ENCODE peak calls at places on chromosomes 6 and 20, in five cellular contexts. One of them, this sample, is unnamed.

GRCh38 chr6:71412559-71412958 is 123.9 kb downstream of the OGFRL1 start:
- DNase-seq in smooth muscle cell of the brain vasculature: no peak
- DNase-seq in stimulated activated CD4-positive, alpha-beta T cell treated with anti-CD3 and anti-CD28 coated beads, Interleukin-1b, Interleukin-23, amount 100 ng/mL, for 1 hour: no peak
- DNase-seq in left ventricle myocardium inferior: no peak
- DNase-seq in activated naive CD8-positive, alpha-beta T cell treated with anti-CD3 and anti-CD28 coated beads, Interleukin-2, amount 50 U/mL, for 24 hours: no peak
- DNase-seq in this sample: no peak

GRCh38 chr20:23160536-23161243 is 74.6 kb upstream of the CD93 start:
- DNase-seq in smooth muscle cell of the brain vasculature: no peak
- DNase-seq in stimulated activated CD4-positive, alpha-beta T cell treated with anti-CD3 and anti-CD28 coated beads, Interleukin-1b, Interleukin-23, amount 100 ng/mL, for 1 hour: no peak
- DNase-seq in left ventricle myocardium inferior: no peak
- DNase-seq in activated naive CD8-positive, alpha-beta T cell treated with anti-CD3 and anti-CD28 coated beads, Interleukin-2, amount 50 U/mL, for 24 hours: no peak
- DNase-seq in this sample: no peak

GRCh38 chr20:55390791-55391190 is 614.5 kb downstream of the CBLN4 start:
- DNase-seq in smooth muscle cell of the brain vasculature: no peak
- DNase-seq in stimulated activated CD4-positive, alpha-beta T cell treated with anti-CD3 and anti-CD28 coated beads, Interleukin-1b, Interleukin-23, amount 100 ng/mL, for 1 hour: no peak
- DNase-seq in left ventricle myocardium inferior: no peak
- DNase-seq in activated naive CD8-positive, alpha-beta T cell treated with anti-CD3 and anti-CD28 coated beads, Interleukin-2, amount 50 U/mL, for 24 hours: no peak
- DNase-seq in this sample: no peak

GRCh38 chr20:62027116-62027515 is 38.6 kb downstream of the TAF4 start:
- DNase-seq in smooth muscle cell of the brain vasculature: no peak
- DNase-seq in stimulated activated CD4-positive, alpha-beta T cell treated with anti-CD3 and anti-CD28 coated beads, Interleukin-1b, Interleukin-23, amount 100 ng/mL, for 1 hour: no peak
- DNase-seq in left ventricle myocardium inferior: no peak
- DNase-seq in activated naive CD8-positive, alpha-beta T cell treated with anti-CD3 and anti-CD28 coated beads, Interleukin-2, amount 50 U/mL, for 24 hours: no peak
- DNase-seq in this sample: no peak

GRCh38 chr6:148379966-148380653 is 37.5 kb downstream of the SASH1 start:
- DNase-seq in smooth muscle cell of the brain vasculature: no peak
- DNase-seq in stimulated activated CD4-positive, alpha-beta T cell treated with anti-CD3 and anti-CD28 coated beads, Interleukin-1b, Interleukin-23, amount 100 ng/mL, for 1 hour: no peak
- DNase-seq in left ventricle myocardium inferior: no peak
- DNase-seq in activated naive CD8-positive, alpha-beta T cell treated with anti-CD3 and anti-CD28 coated beads, Interleukin-2, amount 50 U/mL, for 24 hours: no peak
- DNase-seq in this sample: no peak

GRCh38 chr20:25860531-25861150 is 164.0 kb upstream of the ZNF337 start:
- DNase-seq in smooth muscle cell of the brain vasculature: no peak
- DNase-seq in stimulated activated CD4-positive, alpha-beta T cell treated with anti-CD3 and anti-CD28 coated beads, Interleukin-1b, Interleukin-23, amount 100 ng/mL, for 1 hour: no peak
- DNase-seq in left ventricle myocardium inferior: no peak
- DNase-seq in activated naive CD8-positive, alpha-beta T cell treated with anti-CD3 and anti-CD28 coated beads, Interleukin-2, amount 50 U/mL, for 24 hours: no peak
- DNase-seq in this sample: no peak

GRCh38 chr20:64053841-64054661 is 4.6 kb upstream of the SOX18 start:
- DNase-seq in smooth muscle cell of the brain vasculature: no peak
- DNase-seq in stimulated activated CD4-positive, alpha-beta T cell treated with anti-CD3 and anti-CD28 coated beads, Interleukin-1b, Interleukin-23, amount 100 ng/mL, for 1 hour: no peak
- DNase-seq in left ventricle myocardium inferior: peak
- DNase-seq in activated naive CD8-positive, alpha-beta T cell treated with anti-CD3 and anti-CD28 coated beads, Interleukin-2, amount 50 U/mL, for 24 hours: no peak
- DNase-seq in this sample: no peak

GRCh38 chr6:22298393-22299010 is 1.7 kb upstream of the PRL start:
- DNase-seq in smooth muscle cell of the brain vasculature: no peak
- DNase-seq in stimulated activated CD4-positive, alpha-beta T cell treated with anti-CD3 and anti-CD28 coated beads, Interleukin-1b, Interleukin-23, amount 100 ng/mL, for 1 hour: no peak
- DNase-seq in left ventricle myocardium inferior: no peak
- DNase-seq in activated naive CD8-positive, alpha-beta T cell treated with anti-CD3 and anti-CD28 coated beads, Interleukin-2, amount 50 U/mL, for 24 hours: no peak
- DNase-seq in this sample: no peak

GRCh38 chr6:105374010-105374420 is 28.9 kb downstream of the PREP start:
- DNase-seq in smooth muscle cell of the brain vasculature: no peak
- DNase-seq in stimulated activated CD4-positive, alpha-beta T cell treated with anti-CD3 and anti-CD28 coated beads, Interleukin-1b, Interleukin-23, amount 100 ng/mL, for 1 hour: no peak
- DNase-seq in left ventricle myocardium inferior: no peak
- DNase-seq in activated naive CD8-positive, alpha-beta T cell treated with anti-CD3 and anti-CD28 coated beads, Interleukin-2, amount 50 U/mL, for 24 hours: no peak
- DNase-seq in this sample: no peak